ENCODE peak calls at places on chromosomes 11 and 22, in nine cellular contexts. R, E, A, P, G, T, I, O and Y are unnamed samples.
A peak's percentile ranks its signal among the peaks of the same experiment; 100 is the strongest.

GRCh38 chr22:37896181-37896592 is 9.9 kb upstream of the MICALL1 start:
- DNase-seq in R (no peak), E (peak; percentile 74), A (no peak), P (no peak), G (no peak), T (peak; percentile 80), I (peak; percentile 39), O (peak; percentile 86), Y (no peak)

GRCh38 chr11:37952035-37952434 is 1354.0 kb upstream of the RAG2 start:
- DNase-seq in R (no peak), E (no peak), A (no peak), P (no peak), G (no peak), T (no peak), I (no peak), O (no peak), Y (no peak)

GRCh38 chr11:127474735-127475134 is 474.2 kb upstream of the KIRREL3 start:
- DNase-seq in R (no peak), E (no peak), A (no peak), P (no peak), G (no peak), T (no peak), I (no peak), O (no peak), Y (no peak)

GRCh38 chr11:910589-911030 is at the start of gene CHID1:
- DNase-seq in R (peak; percentile 93), E (peak; percentile 88), A (peak; percentile 53), P (peak; percentile 52), G (peak; percentile 81), T (peak; percentile 100), I (peak; percentile 47), O (peak; percentile 82), Y (peak; percentile 89)

GRCh38 chr11:72812604-72812967 is 1.6 kb upstream of the ATG16L2 start:
- DNase-seq in R (no peak), E (no peak), A (peak; percentile 59), P (no peak), G (peak; percentile 79), T (no peak), I (no peak), O (peak; percentile 39), Y (no peak)

GRCh38 chr11:64146036-64146943 is 19.6 kb downstream of the MACROD1 start:
- DNase-seq in R (no peak), E (peak; percentile 31), A (peak; percentile 24), P (no peak), G (no peak), T (peak; percentile 82), I (peak; percentile 45), O (peak; percentile 44), Y (no peak)

GRCh38 chr11:11555228-11555627 is 66.6 kb downstream of the GALNT18 start:
- DNase-seq in R (peak; percentile 84), E (no peak), A (peak; percentile 47), P (no peak), G (peak; percentile 64), T (no peak), I (no peak), O (no peak), Y (peak; percentile 72)

GRCh38 chr11:132911186-132911585 is 621.1 kb downstream of the OPCML start:
- DNase-seq in R (no peak), E (peak; percentile 40), A (peak; percentile 77), P (no peak), G (peak; percentile 76), T (no peak), I (no peak), O (no peak), Y (no peak)